ENCODE peak calls at places on chromosomes 16 and 17, in nine cellular contexts. G, D, U, I, Z, S, M, L and E are unnamed samples.

GRCh38 chr17:2050246-2050866 is 4.5 kb upstream of the HIC1 start:
- DNase-seq in D (peak; percentile 68), G (peak; percentile 86), M (peak; percentile 94), Z (peak; percentile 74), S (peak; percentile 51), L (no peak), I (peak; percentile 70), U (no peak), E (peak; percentile 62)

GRCh38 chr17:2222901-2223616 is 80.5 kb downstream of the SMG6 start:
- DNase-seq in S (no peak), M (no peak), L (no peak), G (peak; percentile 88), Z (no peak), I (peak; percentile 32), U (peak; percentile 81), D (peak; percentile 57), E (no peak)

GRCh38 chr17:42456223-42457106 is 2.2 kb upstream of the ATP6V0A1 start:
- DNase-seq in L (no peak), U (peak; percentile 57), G (no peak), D (no peak), M (no peak), I (no peak), S (no peak), Z (no peak), E (no peak)

GRCh38 chr17:4599505-4600281 is 15.4 kb downstream of the SMTNL2 start:
- DNase-seq in Z (peak; percentile 74), I (no peak), D (no peak), U (no peak), M (peak; percentile 90), S (no peak), L (no peak), G (peak; percentile 75), E (no peak)

GRCh38 chr17:74096456-74096855 is 107.0 kb upstream of the RPL38 start:
- DNase-seq in G (no peak), U (no peak), S (no peak), L (no peak), Z (no peak), D (no peak), M (no peak), I (no peak), E (no peak)

GRCh38 chr16:62404857-62405611 is 368.8 kb upstream of the CDH8 start:
- DNase-seq in S (no peak), D (no peak), U (no peak), L (no peak), Z (peak; percentile 65), M (no peak), G (no peak), I (no peak), E (no peak)

GRCh38 chr17:68627956-68628355 is 26.8 kb upstream of the FAM20A start:
- DNase-seq in I (peak; percentile 43), L (no peak), M (no peak), D (peak; percentile 10), Z (no peak), S (no peak), G (no peak), U (no peak), E (no peak)

GRCh38 chr16:55539049-55539448 is 27.4 kb upstream of the CAPNS2 start:
- DNase-seq in I (no peak), S (no peak), Z (no peak), D (no peak), L (no peak), U (no peak), G (no peak), M (no peak), E (no peak)

GRCh38 chr16:81703177-81704155 is 75.6 kb upstream of the PLCG2 start:
- DNase-seq in G (no peak), U (no peak), M (no peak), L (no peak), S (peak; percentile 26), Z (peak; percentile 28), I (no peak), D (no peak), E (no peak)

GRCh38 chr17:41917957-41918391 is 777 bp downstream of the ACLY start:
- DNase-seq in I (peak; percentile 64), M (peak; percentile 91), S (no peak), L (peak; percentile 81), D (peak; percentile 71), Z (peak; percentile 52), G (peak; percentile 85), U (no peak), E (peak; percentile 26)

GRCh38 chr17:19410101-19410500 is 931 bp upstream of the RNF112 start:
- DNase-seq in M (no peak), G (no peak), S (no peak), L (no peak), Z (no peak), U (no peak), I (no peak), D (no peak), E (no peak)

GRCh38 chr16:68423771-68424170 is 24.5 kb downstream of the SMPD3 start:
- DNase-seq in I (no peak), L (no peak), D (no peak), Z (no peak), M (peak; percentile 36), G (no peak), S (no peak), U (no peak), E (no peak)

GRCh38 chr16:79449906-79450305 is 150.6 kb downstream of the MAF start:
- DNase-seq in S (no peak), Z (no peak), U (no peak), D (no peak), M (no peak), L (no peak), G (no peak), I (no peak), E (no peak)

GRCh38 chr17:16479264-16479663 is 12.7 kb downstream of the LRRC75A start:
- DNase-seq in Z (no peak), L (no peak), S (no peak), U (no peak), G (no peak), I (no peak), D (no peak), M (no peak), E (no peak)

GRCh38 chr17:78599419-78599818 is 22.2 kb upstream of the DNAH17 start:
- DNase-seq in M (no peak), D (no peak), S (no peak), G (no peak), L (no peak), I (no peak), Z (no peak), U (no peak), E (no peak)

GRCh38 chr16:63467513-63467912 is 1431.3 kb upstream of the CDH8 start:
- DNase-seq in D (no peak), L (no peak), U (no peak), G (no peak), Z (no peak), M (no peak), I (no peak), S (no peak), E (no peak)

DNA sequence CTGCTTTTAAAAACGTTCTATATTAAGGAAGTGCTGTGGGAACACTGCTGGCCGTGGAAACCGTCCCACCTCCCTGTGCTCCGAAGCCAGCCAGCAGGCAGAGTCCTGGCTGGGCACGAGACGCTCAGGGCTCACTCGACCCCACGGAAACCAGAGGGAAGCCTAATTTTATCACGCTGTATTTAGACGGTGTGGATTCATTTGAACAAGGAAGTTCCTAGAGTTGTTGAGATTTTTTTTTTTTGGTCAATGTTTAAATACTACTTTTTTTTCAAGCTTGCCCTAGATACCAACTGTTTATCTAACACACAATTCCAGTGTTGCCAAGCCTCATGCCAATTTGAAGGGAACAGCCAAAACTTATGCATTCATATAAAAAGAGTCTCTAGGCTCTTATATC is 25.8 kb downstream of the ADCY9 start:
- DNase-seq in L (peak; percentile 77), D (peak; percentile 47), S (no peak), G (no peak), M (no peak), I (no peak), Z (no peak), U (no peak), E (no peak)
- TF ChIP-seq POLR2AphosphoS5 in L (no peak), D (no peak), S (no peak), G (no peak), M (no peak), I (no peak), Z (no peak), U (no peak), E (no peak)

DNA sequence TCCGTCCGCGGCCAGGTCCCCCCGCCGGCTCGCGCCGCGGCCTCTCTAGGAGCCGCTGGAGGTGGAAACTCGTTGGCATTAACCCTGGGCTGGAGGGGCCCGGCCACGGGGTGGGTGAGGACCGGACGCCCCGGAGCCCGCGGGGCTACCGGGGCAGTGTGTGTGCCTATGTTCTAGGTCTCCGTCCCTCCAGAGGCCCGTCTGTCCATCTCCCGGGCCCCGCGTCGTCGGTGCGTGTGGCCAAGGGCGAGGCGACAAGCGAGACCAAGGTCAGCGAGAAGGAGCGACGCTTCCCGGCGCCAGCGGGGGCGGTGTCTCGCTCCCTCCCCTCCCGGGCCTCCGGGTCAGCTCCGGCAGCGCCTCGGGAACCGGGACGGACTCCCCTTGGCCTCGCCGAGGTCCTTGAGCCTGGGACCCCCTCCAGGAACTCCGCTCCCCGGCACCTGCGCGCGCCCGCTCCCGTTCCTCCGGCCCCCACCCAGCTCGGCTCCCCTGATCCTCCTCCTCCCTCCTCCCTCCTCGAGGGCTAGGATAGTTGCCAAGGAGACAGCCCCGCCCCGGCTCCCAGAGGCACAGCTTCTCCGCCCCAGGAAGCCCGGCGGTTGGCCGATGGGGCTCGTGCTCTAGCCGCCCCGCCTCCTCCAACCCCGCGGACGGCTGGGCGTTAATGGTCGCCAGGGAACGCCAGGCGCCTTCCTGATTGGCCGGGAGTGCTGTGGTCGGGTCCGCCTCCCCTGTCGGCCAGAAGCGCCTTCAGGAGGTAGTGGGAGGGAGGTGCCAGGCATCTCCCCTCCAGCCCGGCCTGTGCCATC is 663 bp upstream of the ZNF768 start:
- DNase-seq in U (peak; percentile 89), M (peak; percentile 97), S (peak; percentile 94), I (peak; percentile 99), L (peak; percentile 99), G (peak; percentile 99), Z (peak; percentile 99), D (peak; percentile 99), E (peak; percentile 98)
- TF ChIP-seq CTCF in U (peak; percentile 25), M (peak; percentile 62), S (no peak), I (peak; percentile 16), L (no peak), G (peak; percentile 40), Z (peak; percentile 16), D (peak; percentile 71), E (peak; percentile 54)

DNA sequence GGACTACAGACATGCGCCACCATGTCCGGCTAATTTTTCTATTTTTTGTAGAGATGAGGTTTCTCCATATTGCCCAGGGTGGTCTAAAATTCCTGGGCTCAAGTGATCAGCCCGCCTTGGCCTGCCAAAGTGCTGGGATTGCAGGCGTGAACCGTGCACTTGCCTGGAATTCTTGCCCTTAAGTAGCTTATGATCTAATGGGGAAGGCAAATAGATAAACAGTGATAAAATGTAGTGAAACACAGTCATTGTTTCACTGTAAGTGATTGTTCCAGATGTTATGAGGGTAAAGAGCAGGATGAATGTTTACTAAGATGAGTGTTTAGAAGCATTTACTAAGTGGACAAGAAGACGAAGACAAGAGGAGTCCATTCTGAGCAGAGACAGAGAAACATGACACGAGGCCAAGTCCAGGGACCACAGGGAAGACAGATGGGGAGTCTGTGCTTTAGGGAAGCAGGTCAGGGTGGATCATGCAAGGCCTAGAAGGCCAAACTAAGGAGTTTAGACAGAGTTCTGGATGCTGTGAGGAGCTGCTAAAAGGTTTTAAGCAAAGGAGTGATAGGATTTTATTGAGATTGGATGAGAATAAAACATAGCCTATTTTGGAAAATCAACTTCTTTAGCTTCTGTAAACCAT is 36.9 kb downstream of the YPEL2 start:
- DNase-seq in U (no peak), I (no peak), D (no peak), S (no peak), G (no peak), M (no peak), Z (no peak), L (no peak), E (no peak)
- H3K4me1 ChIP-seq in U (peaks cover 50% of the 10 kb centered on the region), I (peaks cover 100% of the 10 kb centered on the region), D (peaks cover 100% of the 10 kb centered on the region), S (peaks cover 29% of the 10 kb centered on the region), G (no peaks in the 10 kb centered on the region), M (peaks cover 92% of the 10 kb centered on the region), Z (peaks cover 39% of the 10 kb centered on the region), L (peaks cover 98% of the 10 kb centered on the region), E (peaks cover 58% of the 10 kb centered on the region)

GRCh38 chr17:81291662-81292061 is 3.4 kb downstream of the SLC38A10 start:
- DNase-seq in L (no peak), G (peak; percentile 85), S (peak; percentile 65), Z (peak; percentile 76), D (peak; percentile 86), U (no peak), M (peak; percentile 86), I (peak; percentile 83), E (peak; percentile 75)
- TF ChIP-seq POLR2AphosphoS5 in L (no peak), G (no peak), S (peak; percentile 49), Z (no peak), D (no peak), U (no peak), M (no peak), I (no peak), E (no peak)